ENCODE peak calls at places on chromosomes 3 and 15, in nine cellular contexts. One of them, this sample, is unnamed.

GRCh38 chr3:15486020-15486419 is 35.5 kb downstream of the COLQ start:
- DNase-seq in A673: no peak
- DNase-seq in BJ: no peak
- DNase-seq in CD8-positive, alpha-beta T cell: no peak
- DNase-seq in RWPE1: no peak
- DNase-seq in ovary: no peak
- DNase-seq in choroid plexus epithelial cell: no peak
- DNase-seq in right atrium auricular region: no peak
- DNase-seq in cardiac muscle cell: no peak
- DNase-seq in this sample: no peak

GRCh38 chr3:163721596-163721995 is 1356.7 kb downstream of the SI start:
- DNase-seq in A673: no peak
- DNase-seq in BJ: no peak
- DNase-seq in CD8-positive, alpha-beta T cell: no peak
- DNase-seq in RWPE1: no peak
- DNase-seq in ovary: no peak
- DNase-seq in choroid plexus epithelial cell: no peak
- DNase-seq in right atrium auricular region: no peak
- DNase-seq in cardiac muscle cell: no peak
- DNase-seq in this sample: no peak

GRCh38 chr15:31352911-31353811 is 26.5 kb downstream of the KLF13 start:
- DNase-seq in A673: peak
- DNase-seq in BJ: peak
- DNase-seq in CD8-positive, alpha-beta T cell: no peak
- DNase-seq in RWPE1: no peak
- DNase-seq in ovary: peak
- DNase-seq in choroid plexus epithelial cell: peak
- DNase-seq in right atrium auricular region: no peak
- DNase-seq in cardiac muscle cell: peak
- DNase-seq in this sample: no peak

GRCh38 chr15:36598529-36599177 is 19.2 kb downstream of the CDIN1 start:
- DNase-seq in A673: no peak
- DNase-seq in BJ: no peak
- DNase-seq in CD8-positive, alpha-beta T cell: no peak
- DNase-seq in RWPE1: no peak
- DNase-seq in ovary: no peak
- DNase-seq in choroid plexus epithelial cell: peak
- DNase-seq in right atrium auricular region: no peak
- DNase-seq in cardiac muscle cell: peak
- DNase-seq in this sample: no peak

GRCh38 chr3:31466866-31467265 is 65.9 kb upstream of the STT3B start:
- DNase-seq in A673: no peak
- DNase-seq in BJ: no peak
- DNase-seq in CD8-positive, alpha-beta T cell: no peak
- DNase-seq in RWPE1: no peak
- DNase-seq in ovary: no peak
- DNase-seq in choroid plexus epithelial cell: no peak
- DNase-seq in right atrium auricular region: no peak
- DNase-seq in cardiac muscle cell: no peak
- DNase-seq in this sample: no peak

GRCh38 chr3:23735575-23736326 is 70.0 kb upstream of the UBE2E1 start:
- DNase-seq in A673: peak
- DNase-seq in BJ: no peak
- DNase-seq in CD8-positive, alpha-beta T cell: no peak
- DNase-seq in RWPE1: no peak
- DNase-seq in ovary: peak
- DNase-seq in choroid plexus epithelial cell: peak
- DNase-seq in right atrium auricular region: no peak
- DNase-seq in cardiac muscle cell: peak
- DNase-seq in this sample: no peak

GRCh38 chr15:62878070-62878469 is 164.5 kb upstream of the TPM1 start:
- DNase-seq in A673: no peak
- DNase-seq in BJ: no peak
- DNase-seq in CD8-positive, alpha-beta T cell: no peak
- DNase-seq in RWPE1: no peak
- DNase-seq in ovary: no peak
- DNase-seq in choroid plexus epithelial cell: no peak
- DNase-seq in right atrium auricular region: no peak
- DNase-seq in cardiac muscle cell: no peak
- DNase-seq in this sample: no peak

GRCh38 chr3:132461544-132461943 is 44.2 kb downstream of the DNAJC13 start:
- DNase-seq in A673: no peak
- DNase-seq in BJ: no peak
- DNase-seq in CD8-positive, alpha-beta T cell: no peak
- DNase-seq in RWPE1: no peak
- DNase-seq in ovary: no peak
- DNase-seq in choroid plexus epithelial cell: peak
- DNase-seq in right atrium auricular region: no peak
- DNase-seq in cardiac muscle cell: peak
- DNase-seq in this sample: no peak

GRCh38 chr15:90306560-90306959 is 41.1 kb downstream of the NGRN start:
- DNase-seq in A673: no peak
- DNase-seq in BJ: no peak
- DNase-seq in CD8-positive, alpha-beta T cell: no peak
- DNase-seq in RWPE1: no peak
- DNase-seq in ovary: no peak
- DNase-seq in choroid plexus epithelial cell: peak
- DNase-seq in right atrium auricular region: peak
- DNase-seq in cardiac muscle cell: no peak
- DNase-seq in this sample: no peak

GRCh38 chr15:59313703-59314332 is 58.9 kb downstream of the MYO1E start:
- DNase-seq in A673: no peak
- DNase-seq in BJ: no peak
- DNase-seq in CD8-positive, alpha-beta T cell: no peak
- DNase-seq in RWPE1: peak
- DNase-seq in ovary: peak
- DNase-seq in choroid plexus epithelial cell: peak
- DNase-seq in right atrium auricular region: no peak
- DNase-seq in cardiac muscle cell: no peak
- DNase-seq in this sample: peak

GRCh38 chr3:184337315-184337714 is at the start of gene FAM131A:
- DNase-seq in A673: no peak
- DNase-seq in BJ: no peak
- DNase-seq in CD8-positive, alpha-beta T cell: no peak
- DNase-seq in RWPE1: no peak
- DNase-seq in ovary: peak
- DNase-seq in choroid plexus epithelial cell: no peak
- DNase-seq in right atrium auricular region: peak
- DNase-seq in cardiac muscle cell: peak
- DNase-seq in this sample: no peak

GRCh38 chr3:116260491-116260890 is 184.8 kb downstream of the LSAMP start:
- DNase-seq in A673: no peak
- DNase-seq in BJ: no peak
- DNase-seq in CD8-positive, alpha-beta T cell: no peak
- DNase-seq in RWPE1: no peak
- DNase-seq in ovary: no peak
- DNase-seq in choroid plexus epithelial cell: no peak
- DNase-seq in right atrium auricular region: no peak
- DNase-seq in cardiac muscle cell: no peak
- DNase-seq in this sample: no peak

GRCh38 chr15:94174399-94174802 is 57.0 kb upstream of the MCTP2 start:
- DNase-seq in A673: no peak
- DNase-seq in BJ: peak
- DNase-seq in CD8-positive, alpha-beta T cell: no peak
- DNase-seq in RWPE1: peak
- DNase-seq in ovary: no peak
- DNase-seq in choroid plexus epithelial cell: no peak
- DNase-seq in right atrium auricular region: no peak
- DNase-seq in cardiac muscle cell: no peak
- DNase-seq in this sample: no peak

GRCh38 chr15:94177112-94177511 is 54.2 kb upstream of the MCTP2 start:
- DNase-seq in A673: peak
- DNase-seq in BJ: no peak
- DNase-seq in CD8-positive, alpha-beta T cell: no peak
- DNase-seq in RWPE1: peak
- DNase-seq in ovary: no peak
- DNase-seq in choroid plexus epithelial cell: no peak
- DNase-seq in right atrium auricular region: no peak
- DNase-seq in cardiac muscle cell: no peak
- DNase-seq in this sample: no peak

GRCh38 chr15:94175420-94175819 is 55.9 kb upstream of the MCTP2 start:
- DNase-seq in A673: no peak
- DNase-seq in BJ: no peak
- DNase-seq in CD8-positive, alpha-beta T cell: no peak
- DNase-seq in RWPE1: no peak
- DNase-seq in ovary: no peak
- DNase-seq in choroid plexus epithelial cell: no peak
- DNase-seq in right atrium auricular region: no peak
- DNase-seq in cardiac muscle cell: no peak
- DNase-seq in this sample: no peak
- TF ChIP-seq CTCF in A673: no peak
- TF ChIP-seq CTCF in BJ: no peak
- TF ChIP-seq CTCF in CD8-positive, alpha-beta T cell: no peak
- TF ChIP-seq CTCF in RWPE1: no peak
- TF ChIP-seq CTCF in ovary: no peak
- TF ChIP-seq CTCF in choroid plexus epithelial cell: no peak
- TF ChIP-seq CTCF in right atrium auricular region: no peak
- TF ChIP-seq CTCF in cardiac muscle cell: no peak
- TF ChIP-seq CTCF in this sample: no peak

DNA sequence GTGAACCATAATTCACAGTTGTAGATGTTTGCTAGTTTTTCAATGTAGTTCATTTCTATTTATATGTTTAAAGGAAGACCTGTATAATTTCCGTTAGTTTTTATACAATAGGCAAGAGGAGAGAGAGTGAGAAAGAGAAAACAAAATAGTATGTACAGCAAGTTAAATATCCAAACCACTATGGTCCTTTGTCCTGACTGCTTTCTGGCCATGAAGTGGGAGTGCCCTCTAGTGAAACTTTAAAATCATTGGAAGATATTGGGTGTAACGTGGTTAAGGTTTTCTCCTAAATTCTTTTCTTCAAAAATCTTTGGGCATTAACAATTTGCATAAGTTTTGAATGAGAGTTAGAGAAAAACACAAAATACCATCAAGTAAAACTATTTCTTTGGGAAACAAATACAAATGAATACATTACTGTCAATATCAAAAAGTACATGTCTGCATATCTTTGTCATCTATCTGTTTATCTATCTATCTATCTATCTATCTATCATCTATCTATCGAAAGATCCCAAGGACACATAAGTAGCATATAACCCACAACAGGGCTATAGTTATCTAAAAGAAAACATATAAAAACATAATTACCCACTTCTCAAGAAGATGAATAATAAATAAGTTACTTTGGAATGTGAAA is 534.6 kb upstream of the ATP11B start:
- DNase-seq in A673: peak
- DNase-seq in BJ: no peak
- DNase-seq in CD8-positive, alpha-beta T cell: no peak
- DNase-seq in RWPE1: peak
- DNase-seq in ovary: no peak
- DNase-seq in choroid plexus epithelial cell: peak
- DNase-seq in right atrium auricular region: no peak
- DNase-seq in cardiac muscle cell: peak
- DNase-seq in this sample: peak
- TF ChIP-seq CTCF in A673: peak
- TF ChIP-seq CTCF in BJ: no peak
- TF ChIP-seq CTCF in CD8-positive, alpha-beta T cell: no peak
- TF ChIP-seq CTCF in RWPE1: peak
- TF ChIP-seq CTCF in ovary: peak
- TF ChIP-seq CTCF in choroid plexus epithelial cell: peak
- TF ChIP-seq CTCF in right atrium auricular region: no peak
- TF ChIP-seq CTCF in cardiac muscle cell: peak
- TF ChIP-seq CTCF in this sample: peak

GRCh38 chr3:160400631-160401150 is 1.2 kb downstream of the SMC4 start:
- DNase-seq in A673: no peak
- DNase-seq in BJ: no peak
- DNase-seq in CD8-positive, alpha-beta T cell: no peak
- DNase-seq in RWPE1: no peak
- DNase-seq in ovary: peak
- DNase-seq in choroid plexus epithelial cell: no peak
- DNase-seq in right atrium auricular region: no peak
- DNase-seq in cardiac muscle cell: peak
- DNase-seq in this sample: peak

GRCh38 chr3:160399347-160400047 is at the start of gene SMC4:
- DNase-seq in A673: peak
- DNase-seq in BJ: peak
- DNase-seq in CD8-positive, alpha-beta T cell: peak
- DNase-seq in RWPE1: peak
- DNase-seq in ovary: no peak
- DNase-seq in choroid plexus epithelial cell: peak
- DNase-seq in right atrium auricular region: peak
- DNase-seq in cardiac muscle cell: peak
- DNase-seq in this sample: peak

GRCh38 chr3:160398820-160399346 is at the start of gene IFT80:
- DNase-seq in A673: peak
- DNase-seq in BJ: peak
- DNase-seq in CD8-positive, alpha-beta T cell: peak
- DNase-seq in RWPE1: peak
- DNase-seq in ovary: peak
- DNase-seq in choroid plexus epithelial cell: peak
- DNase-seq in right atrium auricular region: peak
- DNase-seq in cardiac muscle cell: peak
- DNase-seq in this sample: peak

GRCh38 chr3:160401301-160402095 is 2.0 kb downstream of the SMC4 start:
- DNase-seq in A673: peak
- DNase-seq in BJ: no peak
- DNase-seq in CD8-positive, alpha-beta T cell: no peak
- DNase-seq in RWPE1: peak
- DNase-seq in ovary: no peak
- DNase-seq in choroid plexus epithelial cell: peak
- DNase-seq in right atrium auricular region: no peak
- DNase-seq in cardiac muscle cell: peak
- DNase-seq in this sample: peak

GRCh38 chr3:160400048-160400630 is 689 bp downstream of the SMC4 start:
- DNase-seq in A673: peak
- DNase-seq in BJ: no peak
- DNase-seq in CD8-positive, alpha-beta T cell: no peak
- DNase-seq in RWPE1: no peak
- DNase-seq in ovary: peak
- DNase-seq in choroid plexus epithelial cell: peak
- DNase-seq in right atrium auricular region: peak
- DNase-seq in cardiac muscle cell: peak
- DNase-seq in this sample: peak
- TF ChIP-seq CTCF in A673: no peak
- TF ChIP-seq CTCF in BJ: no peak
- TF ChIP-seq CTCF in CD8-positive, alpha-beta T cell: no peak
- TF ChIP-seq CTCF in RWPE1: no peak
- TF ChIP-seq CTCF in ovary: no peak
- TF ChIP-seq CTCF in choroid plexus epithelial cell: no peak
- TF ChIP-seq CTCF in right atrium auricular region: no peak
- TF ChIP-seq CTCF in cardiac muscle cell: no peak
- TF ChIP-seq CTCF in this sample: no peak

DNA sequence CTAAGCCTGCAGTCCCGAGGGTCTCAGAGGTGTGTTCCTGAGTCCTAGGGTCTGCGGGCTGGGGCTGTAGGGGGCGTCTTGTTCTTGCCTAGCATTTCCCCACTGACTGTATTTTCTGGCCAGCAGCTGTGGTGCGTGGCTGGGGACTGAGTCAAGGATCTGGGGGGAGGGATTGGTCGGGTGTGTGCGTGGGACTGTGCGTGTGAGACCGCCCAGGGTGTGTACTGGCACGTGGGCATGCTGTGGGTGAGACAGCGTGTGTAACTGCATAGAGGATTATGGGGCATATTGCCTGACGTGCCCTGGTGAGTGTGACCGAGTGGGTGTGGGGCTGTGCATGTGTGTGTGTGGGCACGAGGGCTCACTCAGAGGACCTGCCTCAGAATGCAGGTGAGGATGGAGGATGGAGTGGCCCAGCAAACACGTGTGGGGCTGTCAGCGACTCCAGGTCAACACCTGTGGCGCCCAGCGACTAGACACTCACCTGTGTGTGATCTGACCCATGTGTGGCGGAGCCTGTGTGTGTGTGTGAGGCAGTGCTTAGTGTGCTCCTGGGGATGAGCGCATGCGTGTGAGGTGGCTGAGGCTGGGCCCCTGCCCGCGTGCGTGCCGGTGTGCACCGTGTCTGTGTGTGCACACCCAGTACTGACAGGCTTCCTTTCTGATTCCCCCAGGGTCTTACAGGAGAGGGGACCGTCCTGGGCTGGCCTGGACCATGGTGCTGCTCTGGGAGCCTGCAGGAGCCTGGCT is 20.9 kb downstream of the FBLN2 start:
- DNase-seq in A673: no peak
- DNase-seq in BJ: no peak
- DNase-seq in CD8-positive, alpha-beta T cell: no peak
- DNase-seq in RWPE1: no peak
- DNase-seq in ovary: no peak
- DNase-seq in choroid plexus epithelial cell: no peak
- DNase-seq in right atrium auricular region: no peak
- DNase-seq in cardiac muscle cell: no peak
- DNase-seq in this sample: no peak
- TF ChIP-seq CTCF in A673: no peak
- TF ChIP-seq CTCF in BJ: peak
- TF ChIP-seq CTCF in CD8-positive, alpha-beta T cell: no peak
- TF ChIP-seq CTCF in RWPE1: no peak
- TF ChIP-seq CTCF in ovary: no peak
- TF ChIP-seq CTCF in choroid plexus epithelial cell: no peak
- TF ChIP-seq CTCF in right atrium auricular region: no peak
- TF ChIP-seq CTCF in cardiac muscle cell: no peak
- TF ChIP-seq CTCF in this sample: no peak

This sample was measured in Calu3.